ENCODE peak calls at places on chromosomes 12 and 14, in eight cellular contexts. K is A549; R is effector memory CD4-positive, alpha-beta T cell; V is lower lobe of right lung; F is H1; O is adrenal gland; A is iPS DF 6.9; D is HCT116. L is an unnamed sample. For H3K4me1, the result is how much of the 10 kb centered on the place peaks cover.

GRCh38 chr12:20368653-20369163 is 371 bp downstream of the PDE3A start:
- DNase-seq in A (no peak), O (peak), K (peak), R (no peak), F (no peak), D (no peak), V (no peak), L (no peak)

GRCh38 chr12:82687020-82687951 is 580 bp downstream of the TMTC2 start:
- DNase-seq in K (peak), A (no peak), V (peak), R (peak), D (peak), F (peak), O (peak), L (peak)

GRCh38 chr14:92649934-92650545 is 98.4 kb downstream of the LGMN start:
- DNase-seq in O (peak), V (peak), D (no peak), A (no peak), R (no peak), F (no peak), K (no peak), L (peak)

GRCh38 chr12:67068773-67069450 is 200.2 kb upstream of the CAND1 start:
- DNase-seq in F (peak), V (peak), A (no peak), R (peak), D (no peak), K (peak), O (peak), L (no peak)

GRCh38 chr12:15074351-15074750 is 101.5 kb downstream of the PDE6H start:
- DNase-seq in K (no peak), O (no peak), R (no peak), F (no peak), V (no peak), D (no peak), A (no peak), L (no peak)

GRCh38 chr12:52238916-52239649 is 6.0 kb downstream of the KRT7 start:
- DNase-seq in K (no peak), R (no peak), V (no peak), O (no peak), F (no peak), A (no peak), D (no peak), L (no peak)

GRCh38 chr14:54420478-54421116 is 20.6 kb downstream of the CNIH1 start:
- DNase-seq in F (peak), K (peak), D (peak), A (no peak), R (no peak), V (no peak), O (peak), L (no peak)

GRCh38 chr14:69789118-69789640 is 7.9 kb downstream of the SLC10A1 start:
- DNase-seq in K (no peak), F (no peak), O (no peak), D (no peak), R (no peak), A (no peak), V (no peak), L (no peak)

GRCh38 chr14:24143511-24143910 is 2.1 kb upstream of the EMC9 start:
- DNase-seq in O (no peak), K (no peak), D (no peak), R (no peak), F (no peak), V (no peak), A (no peak), L (no peak)
- H3K4me1 ChIP-seq in O (half or more), K (under half), D (under half), R (under half), F (under half), V (under half), A (under half), L (under half)

DNA sequence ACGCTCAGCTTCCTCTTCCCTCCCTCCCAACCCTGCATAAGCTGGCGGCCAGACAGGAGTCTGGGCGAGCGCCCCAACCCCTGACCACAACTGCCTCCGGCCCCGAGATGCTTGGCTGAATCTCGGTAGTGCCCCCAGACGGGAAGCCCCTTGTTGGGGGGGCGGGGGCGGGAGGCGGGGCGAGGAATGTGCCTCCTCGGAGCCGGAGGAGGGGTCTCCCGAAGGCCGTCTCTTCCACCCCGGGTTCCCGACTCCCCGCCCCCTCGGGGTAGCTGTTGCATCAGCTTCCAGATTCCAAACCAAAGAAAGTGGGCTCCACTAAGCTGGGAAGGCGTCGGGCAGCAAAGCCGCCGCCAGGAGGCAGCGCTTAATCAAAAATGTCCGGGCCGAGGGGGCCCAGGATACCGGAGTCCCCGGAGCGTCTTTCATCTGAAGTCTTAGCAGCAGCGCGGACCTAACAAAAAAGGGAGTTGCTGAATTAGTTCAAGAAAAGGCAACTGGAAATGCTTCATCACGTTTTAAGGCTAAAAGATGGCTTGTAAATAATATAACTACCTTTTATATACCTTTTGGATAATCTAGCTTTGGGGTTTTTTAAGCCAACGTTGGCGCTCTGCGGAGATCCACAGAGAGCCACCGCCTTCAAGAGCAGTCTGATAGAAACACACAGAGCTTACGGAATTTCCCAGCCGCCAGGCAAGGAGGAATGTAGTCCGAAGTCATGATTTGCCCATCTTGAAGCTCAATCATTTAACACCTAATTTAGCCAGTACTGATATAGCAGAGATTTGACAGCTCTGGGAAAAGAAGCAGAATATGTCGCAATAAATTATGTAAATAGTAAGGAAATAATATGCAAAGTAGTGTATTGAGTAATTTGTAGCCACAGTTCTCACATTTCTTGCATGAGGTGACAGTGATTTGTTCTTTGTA is 6.8 kb upstream of the MRPL52 start:
- DNase-seq in F (peak), A (peak), D (peak), V (peak), R (peak), O (peak), K (peak), L (peak)
- H3K27ac ChIP-seq in F (peak), A (no peak), D (no peak), V (peak), R (no peak), O (no peak), K (peak), L (no peak)

DNA sequence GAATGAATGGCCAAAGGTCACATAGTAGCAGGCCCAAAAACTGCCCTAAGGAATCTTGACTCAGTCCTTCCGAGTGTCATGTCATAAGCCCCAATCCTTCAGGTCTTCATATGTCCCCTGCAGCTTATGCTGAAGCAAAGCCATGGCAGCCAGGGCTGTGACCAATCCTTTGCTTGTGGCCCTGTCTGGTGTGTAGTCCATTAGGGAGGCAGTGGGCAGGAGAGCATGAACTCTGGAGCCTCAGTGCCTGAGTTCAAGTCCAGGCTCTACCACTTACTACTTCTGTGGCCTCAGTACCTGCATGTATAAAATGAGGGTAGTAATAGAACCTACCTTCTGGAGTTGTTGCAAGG is 20.3 kb downstream of the PLEKHG3 start:
- DNase-seq in R (no peak), O (no peak), F (no peak), V (no peak), A (no peak), K (no peak), D (no peak), L (no peak)
- H3K4me1 ChIP-seq in R (half or more), O (under half), F (half or more), V (under half), A (under half), K (half or more), D (half or more), L (half or more)

DNA sequence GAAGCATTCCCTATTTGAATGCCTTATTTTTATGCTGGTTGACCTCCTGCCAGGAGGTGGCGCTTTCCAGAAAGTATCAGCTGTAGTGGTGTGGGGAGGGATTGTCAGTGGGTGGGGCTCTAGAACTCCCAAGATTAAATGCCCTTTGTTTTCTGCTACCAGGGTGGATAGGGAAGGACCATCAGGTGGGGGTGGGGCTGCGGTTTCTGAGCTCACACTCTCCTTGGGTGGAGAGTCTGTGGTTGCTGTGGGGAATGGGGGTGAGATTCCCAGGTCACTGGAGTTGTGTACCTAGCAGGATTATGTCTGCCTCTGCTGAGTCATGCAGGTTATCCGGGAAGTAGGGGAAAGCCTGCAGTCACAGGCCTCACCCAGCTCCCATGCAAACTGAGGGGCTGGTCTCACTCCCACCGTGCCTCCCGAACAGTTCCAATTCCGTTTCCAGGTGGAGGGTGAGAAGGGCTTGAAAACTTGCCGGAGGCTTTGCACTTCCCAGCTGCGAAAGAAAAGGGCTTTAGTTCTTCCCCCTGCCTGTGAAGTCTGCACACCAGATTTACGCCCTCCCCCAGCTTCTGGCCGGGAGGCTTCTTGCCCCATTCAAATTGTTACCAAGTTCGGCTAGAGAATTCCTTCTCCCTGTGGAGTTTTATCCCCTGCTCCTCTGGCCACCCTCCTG is 68.4 kb downstream of the ALG10B start:
- DNase-seq in O (no peak), V (peak), R (no peak), D (no peak), F (peak), A (no peak), K (no peak), L (no peak)
- H3K27ac ChIP-seq in O (no peak), V (no peak), R (no peak), D (no peak), F (peak), A (no peak), K (no peak), L (no peak)

GRCh38 chr14:89408907-89409675 is 7.9 kb downstream of the FOXN3 start:
- DNase-seq in V (no peak), R (no peak), O (peak), A (no peak), K (no peak), D (no peak), F (no peak), L (no peak)
- H3K4me1 ChIP-seq in V (under half), R (under half), O (under half), A (under half), K (under half), D (under half), F (under half), L (under half)

GRCh38 chr12:124507188-124508109 is 60.0 kb downstream of the NCOR2 start:
- DNase-seq in K (no peak), R (no peak), F (no peak), O (no peak), V (no peak), D (no peak), A (no peak), L (no peak)
- H3K27ac ChIP-seq in K (no peak), R (no peak), F (peak), O (no peak), V (peak), D (no peak), A (no peak), L (no peak)

GRCh38 chr12:55818886-55819285 is 1.0 kb downstream of the ORMDL2 start:
- DNase-seq in V (no peak), O (no peak), D (no peak), R (no peak), A (no peak), K (no peak), F (no peak), L (no peak)
- H3K4me1 ChIP-seq in V (under half), O (under half), D (under half), R (under half), A (under half), K (under half), F (under half), L (under half)

DNA sequence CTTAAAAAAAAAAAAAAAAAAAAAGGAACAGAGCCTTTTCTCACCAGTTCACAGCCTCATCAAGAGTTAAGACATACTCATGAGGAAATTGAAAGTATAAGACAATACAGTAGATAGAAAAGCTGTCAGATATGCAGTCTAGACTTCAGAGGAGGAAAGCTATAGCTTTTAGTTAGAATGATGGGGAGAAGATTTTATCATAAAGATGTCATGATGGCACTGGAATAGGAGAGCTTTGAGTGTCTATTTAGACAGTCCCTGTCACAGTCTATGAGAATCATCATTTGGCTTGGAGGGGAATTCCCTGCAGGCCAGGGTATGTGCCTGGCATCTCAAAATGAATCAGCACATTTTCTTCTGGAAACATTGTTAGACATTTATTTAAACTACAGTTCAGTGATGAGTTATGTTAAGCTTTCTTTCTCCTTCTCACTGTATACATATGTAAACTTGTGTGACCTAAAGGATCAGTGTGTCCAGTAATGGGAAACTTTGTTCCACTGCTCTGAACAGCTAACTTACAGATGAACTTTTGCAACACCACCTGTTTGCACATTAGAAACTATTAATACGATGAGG is 2.9 kb upstream of the RAB35 start:
- DNase-seq in K (peak), O (no peak), D (no peak), F (no peak), A (no peak), V (no peak), R (no peak), L (no peak)
- H3K27ac ChIP-seq in K (peak), O (no peak), D (no peak), F (no peak), A (no peak), V (no peak), R (no peak), L (no peak)